ENCODE peak calls at places on chromosomes 7 and 10, in ten cellular contexts. One of them, this sample, is unnamed.
A peak's percentile ranks its signal among the peaks of the same experiment; 100 is the strongest.

GRCh38 chr10:76231258-76231934 is 800.0 kb downstream of the LRMDA start:
- DNase-seq in erythroblast: no peak
- DNase-seq in T-helper 9 cell: no peak
- DNase-seq in NCI-H524: peak; percentile 1
- DNase-seq in amniotic stem cell: no peak
- DNase-seq in kidney tubule cell: no peak
- DNase-seq in dorsolateral prefrontal cortex: no peak
- DNase-seq in KG1: no peak
- DNase-seq in GM10248: no peak
- DNase-seq in HFFc6: no peak
- DNase-seq in this sample: no peak

GRCh38 chr10:2887391-2888070 is 179.8 kb upstream of the PFKP start:
- DNase-seq in erythroblast: no peak
- DNase-seq in T-helper 9 cell: no peak
- DNase-seq in NCI-H524: peak; percentile 22
- DNase-seq in amniotic stem cell: no peak
- DNase-seq in kidney tubule cell: no peak
- DNase-seq in dorsolateral prefrontal cortex: no peak
- DNase-seq in KG1: no peak
- DNase-seq in GM10248: no peak
- DNase-seq in HFFc6: no peak
- DNase-seq in this sample: no peak

GRCh38 chr10:77702166-77702565 is 64.6 kb upstream of the KCNMA1 start:
- DNase-seq in erythroblast: no peak
- DNase-seq in T-helper 9 cell: no peak
- DNase-seq in NCI-H524: no peak
- DNase-seq in amniotic stem cell: peak; percentile 63
- DNase-seq in kidney tubule cell: peak; percentile 51
- DNase-seq in dorsolateral prefrontal cortex: peak; percentile 35
- DNase-seq in KG1: no peak
- DNase-seq in GM10248: no peak
- DNase-seq in HFFc6: peak; percentile 82
- DNase-seq in this sample: no peak

GRCh38 chr10:97384641-97385040 is 16.5 kb downstream of the RRP12 start:
- DNase-seq in erythroblast: no peak
- DNase-seq in T-helper 9 cell: no peak
- DNase-seq in NCI-H524: no peak
- DNase-seq in amniotic stem cell: no peak
- DNase-seq in kidney tubule cell: no peak
- DNase-seq in dorsolateral prefrontal cortex: no peak
- DNase-seq in KG1: no peak
- DNase-seq in GM10248: no peak
- DNase-seq in HFFc6: no peak
- DNase-seq in this sample: no peak

GRCh38 chr10:78451592-78451991 is 417.9 kb downstream of the RPS24 start:
- DNase-seq in erythroblast: no peak
- DNase-seq in T-helper 9 cell: no peak
- DNase-seq in NCI-H524: peak; percentile 91
- DNase-seq in amniotic stem cell: no peak
- DNase-seq in kidney tubule cell: no peak
- DNase-seq in dorsolateral prefrontal cortex: no peak
- DNase-seq in KG1: no peak
- DNase-seq in GM10248: no peak
- DNase-seq in HFFc6: no peak
- DNase-seq in this sample: no peak

GRCh38 chr10:6053816-6054581 is 8.2 kb downstream of the IL2RA start:
- DNase-seq in erythroblast: no peak
- DNase-seq in T-helper 9 cell: no peak
- DNase-seq in NCI-H524: no peak
- DNase-seq in amniotic stem cell: no peak
- DNase-seq in kidney tubule cell: peak; percentile 43
- DNase-seq in dorsolateral prefrontal cortex: no peak
- DNase-seq in KG1: no peak
- DNase-seq in GM10248: no peak
- DNase-seq in HFFc6: no peak
- DNase-seq in this sample: peak; percentile 97

GRCh38 chr7:79332091-79332490 is 121.4 kb downstream of the MAGI2 start:
- DNase-seq in erythroblast: no peak
- DNase-seq in T-helper 9 cell: no peak
- DNase-seq in NCI-H524: no peak
- DNase-seq in amniotic stem cell: no peak
- DNase-seq in kidney tubule cell: peak; percentile 73
- DNase-seq in dorsolateral prefrontal cortex: no peak
- DNase-seq in KG1: no peak
- DNase-seq in GM10248: no peak
- DNase-seq in HFFc6: peak; percentile 9
- DNase-seq in this sample: no peak

GRCh38 chr10:28738200-28738599 is 60.9 kb downstream of the BAMBI start:
- DNase-seq in erythroblast: peak; percentile 55
- DNase-seq in T-helper 9 cell: no peak
- DNase-seq in NCI-H524: no peak
- DNase-seq in amniotic stem cell: no peak
- DNase-seq in kidney tubule cell: no peak
- DNase-seq in dorsolateral prefrontal cortex: no peak
- DNase-seq in KG1: no peak
- DNase-seq in GM10248: no peak
- DNase-seq in HFFc6: no peak
- DNase-seq in this sample: no peak

GRCh38 chr10:48636231-48636630 is 31.4 kb upstream of the ARHGAP22 start:
- DNase-seq in erythroblast: no peak
- DNase-seq in T-helper 9 cell: no peak
- DNase-seq in NCI-H524: no peak
- DNase-seq in amniotic stem cell: no peak
- DNase-seq in kidney tubule cell: no peak
- DNase-seq in dorsolateral prefrontal cortex: no peak
- DNase-seq in KG1: no peak
- DNase-seq in GM10248: no peak
- DNase-seq in HFFc6: no peak
- DNase-seq in this sample: no peak

GRCh38 chr7:105826143-105826542 is 50.3 kb downstream of the ATXN7L1 start:
- DNase-seq in erythroblast: no peak
- DNase-seq in T-helper 9 cell: no peak
- DNase-seq in NCI-H524: no peak
- DNase-seq in amniotic stem cell: no peak
- DNase-seq in kidney tubule cell: no peak
- DNase-seq in dorsolateral prefrontal cortex: no peak
- DNase-seq in KG1: no peak
- DNase-seq in GM10248: no peak
- DNase-seq in HFFc6: peak; percentile 36
- DNase-seq in this sample: no peak

GRCh38 chr10:49297818-49298665 is 928 bp upstream of the C10orf71 start:
- DNase-seq in erythroblast: no peak
- DNase-seq in T-helper 9 cell: no peak
- DNase-seq in NCI-H524: no peak
- DNase-seq in amniotic stem cell: no peak
- DNase-seq in kidney tubule cell: no peak
- DNase-seq in dorsolateral prefrontal cortex: no peak
- DNase-seq in KG1: no peak
- DNase-seq in GM10248: no peak
- DNase-seq in HFFc6: no peak
- DNase-seq in this sample: no peak

GRCh38 chr10:78263521-78263988 is 229.9 kb downstream of the RPS24 start:
- DNase-seq in erythroblast: no peak
- DNase-seq in T-helper 9 cell: no peak
- DNase-seq in NCI-H524: no peak
- DNase-seq in amniotic stem cell: no peak
- DNase-seq in kidney tubule cell: peak; percentile 98
- DNase-seq in dorsolateral prefrontal cortex: peak; percentile 73
- DNase-seq in KG1: no peak
- DNase-seq in GM10248: no peak
- DNase-seq in HFFc6: peak; percentile 94
- DNase-seq in this sample: no peak

GRCh38 chr10:132467464-132468149 is 70.0 kb upstream of the INPP5A start:
- DNase-seq in erythroblast: no peak
- DNase-seq in T-helper 9 cell: no peak
- DNase-seq in NCI-H524: no peak
- DNase-seq in amniotic stem cell: no peak
- DNase-seq in kidney tubule cell: no peak
- DNase-seq in dorsolateral prefrontal cortex: no peak
- DNase-seq in KG1: no peak
- DNase-seq in GM10248: no peak
- DNase-seq in HFFc6: no peak
- DNase-seq in this sample: no peak

GRCh38 chr10:48938990-48939536 is 577 bp downstream of the LRRC18 start:
- DNase-seq in erythroblast: no peak
- DNase-seq in T-helper 9 cell: no peak
- DNase-seq in NCI-H524: no peak
- DNase-seq in amniotic stem cell: no peak
- DNase-seq in kidney tubule cell: no peak
- DNase-seq in dorsolateral prefrontal cortex: no peak
- DNase-seq in KG1: no peak
- DNase-seq in GM10248: no peak
- DNase-seq in HFFc6: no peak
- DNase-seq in this sample: no peak

GRCh38 chr10:75197906-75198305 is 12.7 kb upstream of the VDAC2 start:
- DNase-seq in erythroblast: no peak
- DNase-seq in T-helper 9 cell: no peak
- DNase-seq in NCI-H524: no peak
- DNase-seq in amniotic stem cell: no peak
- DNase-seq in kidney tubule cell: no peak
- DNase-seq in dorsolateral prefrontal cortex: peak; percentile 45
- DNase-seq in KG1: no peak
- DNase-seq in GM10248: no peak
- DNase-seq in HFFc6: no peak
- DNase-seq in this sample: no peak

GRCh38 chr7:55467047-55467593 is 102.0 kb downstream of the LANCL2 start:
- DNase-seq in erythroblast: no peak
- DNase-seq in T-helper 9 cell: no peak
- DNase-seq in NCI-H524: no peak
- DNase-seq in amniotic stem cell: no peak
- DNase-seq in kidney tubule cell: no peak
- DNase-seq in dorsolateral prefrontal cortex: no peak
- DNase-seq in KG1: no peak
- DNase-seq in GM10248: no peak
- DNase-seq in HFFc6: no peak
- DNase-seq in this sample: no peak

GRCh38 chr10:122981066-122981464 is 864 bp downstream of the PSTK start:
- DNase-seq in erythroblast: peak; percentile 54
- DNase-seq in T-helper 9 cell: no peak
- DNase-seq in NCI-H524: peak; percentile 21
- DNase-seq in amniotic stem cell: no peak
- DNase-seq in kidney tubule cell: peak; percentile 43
- DNase-seq in dorsolateral prefrontal cortex: no peak
- DNase-seq in KG1: peak; percentile 80
- DNase-seq in GM10248: peak; percentile 28
- DNase-seq in HFFc6: peak; percentile 60
- DNase-seq in this sample: peak; percentile 39

GRCh38 chr10:227014-227413 is 91.8 kb downstream of the ZMYND11 start:
- DNase-seq in erythroblast: no peak
- DNase-seq in T-helper 9 cell: no peak
- DNase-seq in NCI-H524: no peak
- DNase-seq in amniotic stem cell: no peak
- DNase-seq in kidney tubule cell: no peak
- DNase-seq in dorsolateral prefrontal cortex: no peak
- DNase-seq in KG1: no peak
- DNase-seq in GM10248: no peak
- DNase-seq in HFFc6: no peak
- DNase-seq in this sample: no peak

GRCh38 chr7:44906980-44907379 is 21.6 kb upstream of the PURB start:
- DNase-seq in erythroblast: no peak
- DNase-seq in T-helper 9 cell: no peak
- DNase-seq in NCI-H524: no peak
- DNase-seq in amniotic stem cell: no peak
- DNase-seq in kidney tubule cell: no peak
- DNase-seq in dorsolateral prefrontal cortex: no peak
- DNase-seq in KG1: no peak
- DNase-seq in GM10248: no peak
- DNase-seq in HFFc6: no peak
- DNase-seq in this sample: no peak

GRCh38 chr7:23235688-23236280 is 10.8 kb upstream of the GPNMB start:
- DNase-seq in erythroblast: no peak
- DNase-seq in T-helper 9 cell: no peak
- DNase-seq in NCI-H524: no peak
- DNase-seq in amniotic stem cell: no peak
- DNase-seq in kidney tubule cell: peak; percentile 76
- DNase-seq in dorsolateral prefrontal cortex: no peak
- DNase-seq in KG1: no peak
- DNase-seq in GM10248: no peak
- DNase-seq in HFFc6: no peak
- DNase-seq in this sample: no peak

GRCh38 chr10:75592014-75592842 is 160.8 kb downstream of the LRMDA start:
- DNase-seq in erythroblast: no peak
- DNase-seq in T-helper 9 cell: no peak
- DNase-seq in NCI-H524: no peak
- DNase-seq in amniotic stem cell: no peak
- DNase-seq in kidney tubule cell: peak; percentile 65
- DNase-seq in dorsolateral prefrontal cortex: no peak
- DNase-seq in KG1: no peak
- DNase-seq in GM10248: no peak
- DNase-seq in HFFc6: no peak
- DNase-seq in this sample: no peak

GRCh38 chr7:1593091-1593866 is 23.4 kb upstream of the PSMG3 start:
- DNase-seq in erythroblast: peak; percentile 31
- DNase-seq in T-helper 9 cell: no peak
- DNase-seq in NCI-H524: no peak
- DNase-seq in amniotic stem cell: no peak
- DNase-seq in kidney tubule cell: no peak
- DNase-seq in dorsolateral prefrontal cortex: no peak
- DNase-seq in KG1: no peak
- DNase-seq in GM10248: no peak
- DNase-seq in HFFc6: no peak
- DNase-seq in this sample: no peak

GRCh38 chr7:45986355-45987298 is 65.6 kb upstream of the IGFBP3 start:
- DNase-seq in erythroblast: no peak
- DNase-seq in T-helper 9 cell: no peak
- DNase-seq in NCI-H524: no peak
- DNase-seq in amniotic stem cell: no peak
- DNase-seq in kidney tubule cell: no peak
- DNase-seq in dorsolateral prefrontal cortex: no peak
- DNase-seq in KG1: no peak
- DNase-seq in GM10248: no peak
- DNase-seq in HFFc6: no peak
- DNase-seq in this sample: no peak

GRCh38 chr7:157155959-157156358 is 17.2 kb downstream of the UBE3C start:
- DNase-seq in erythroblast: no peak
- DNase-seq in T-helper 9 cell: no peak
- DNase-seq in NCI-H524: no peak
- DNase-seq in amniotic stem cell: no peak
- DNase-seq in kidney tubule cell: no peak
- DNase-seq in dorsolateral prefrontal cortex: no peak
- DNase-seq in KG1: no peak
- DNase-seq in GM10248: no peak
- DNase-seq in HFFc6: no peak
- DNase-seq in this sample: no peak